ENCODE peak calls at places on chromosomes 11 and 22, in nine cellular contexts. One of them, this sample, is unnamed.
A peak's percentile ranks its signal among the peaks of the same experiment; 100 is the strongest.

GRCh38 chr11:118042791-118043190 is 34.1 kb upstream of the TMPRSS4 start:
- DNase-seq in NB4: no peak
- DNase-seq in COR-L47: no peak
- DNase-seq in SK-MEL-5: peak; percentile 44
- DNase-seq in activated CD8-positive, alpha-beta memory T cell treated with anti-CD3 and anti-CD28 coated beads, Interleukin-2, amount 50 U/mL, for 48 hours: no peak
- DNase-seq in SJSA1: no peak
- DNase-seq in NCI-H1417 treated with DMSO at 0.1 percent for 48 hours: no peak
- DNase-seq in HCEC 1CT: no peak
- DNase-seq in NCI-H2081: no peak
- DNase-seq in this sample: no peak

GRCh38 chr22:31425331-31426050 is 26.1 kb downstream of the DRG1 start:
- DNase-seq in activated CD8-positive, alpha-beta memory T cell treated with anti-CD3 and anti-CD28 coated beads, Interleukin-2, amount 50 U/mL, for 48 hours: no peak
- DNase-seq in NB4: no peak
- DNase-seq in SJSA1: no peak
- DNase-seq in COR-L47: no peak
- DNase-seq in SK-MEL-5: no peak
- DNase-seq in NCI-H2081: no peak
- DNase-seq in NCI-H1417 treated with DMSO at 0.1 percent for 48 hours: no peak
- DNase-seq in HCEC 1CT: peak; percentile 24
- DNase-seq in this sample: no peak

GRCh38 chr11:73808052-73808451 is 20.4 kb downstream of the MRPL48 start:
- DNase-seq in NCI-H2081: no peak
- DNase-seq in COR-L47: no peak
- DNase-seq in activated CD8-positive, alpha-beta memory T cell treated with anti-CD3 and anti-CD28 coated beads, Interleukin-2, amount 50 U/mL, for 48 hours: no peak
- DNase-seq in NCI-H1417 treated with DMSO at 0.1 percent for 48 hours: no peak
- DNase-seq in SJSA1: no peak
- DNase-seq in NB4: no peak
- DNase-seq in HCEC 1CT: no peak
- DNase-seq in SK-MEL-5: no peak
- DNase-seq in this sample: no peak

GRCh38 chr11:93529707-93530467 is 13.3 kb downstream of the SMCO4 start:
- DNase-seq in COR-L47: no peak
- DNase-seq in SJSA1: no peak
- DNase-seq in activated CD8-positive, alpha-beta memory T cell treated with anti-CD3 and anti-CD28 coated beads, Interleukin-2, amount 50 U/mL, for 48 hours: no peak
- DNase-seq in NB4: peak; percentile 40
- DNase-seq in NCI-H2081: no peak
- DNase-seq in HCEC 1CT: no peak
- DNase-seq in NCI-H1417 treated with DMSO at 0.1 percent for 48 hours: no peak
- DNase-seq in SK-MEL-5: no peak
- DNase-seq in this sample: no peak

GRCh38 chr22:49930596-49931412 is 12.4 kb downstream of the CRELD2 start:
- DNase-seq in activated CD8-positive, alpha-beta memory T cell treated with anti-CD3 and anti-CD28 coated beads, Interleukin-2, amount 50 U/mL, for 48 hours: peak; percentile 66
- DNase-seq in COR-L47: peak; percentile 79
- DNase-seq in SK-MEL-5: peak; percentile 78
- DNase-seq in NCI-H2081: peak; percentile 50
- DNase-seq in NB4: peak; percentile 91
- DNase-seq in HCEC 1CT: peak; percentile 39
- DNase-seq in NCI-H1417 treated with DMSO at 0.1 percent for 48 hours: no peak
- DNase-seq in SJSA1: peak; percentile 75
- DNase-seq in this sample: peak; percentile 72

GRCh38 chr11:101429708-101430107 is 154.1 kb downstream of the TRPC6 start:
- DNase-seq in NB4: no peak
- DNase-seq in SJSA1: no peak
- DNase-seq in NCI-H2081: no peak
- DNase-seq in activated CD8-positive, alpha-beta memory T cell treated with anti-CD3 and anti-CD28 coated beads, Interleukin-2, amount 50 U/mL, for 48 hours: no peak
- DNase-seq in COR-L47: no peak
- DNase-seq in HCEC 1CT: no peak
- DNase-seq in NCI-H1417 treated with DMSO at 0.1 percent for 48 hours: no peak
- DNase-seq in SK-MEL-5: peak; percentile 14
- DNase-seq in this sample: no peak

GRCh38 chr11:64655901-64656601 is 65.0 kb downstream of the SLC22A12 start:
- DNase-seq in NCI-H1417 treated with DMSO at 0.1 percent for 48 hours: no peak
- DNase-seq in COR-L47: no peak
- DNase-seq in SJSA1: no peak
- DNase-seq in NB4: no peak
- DNase-seq in SK-MEL-5: no peak
- DNase-seq in activated CD8-positive, alpha-beta memory T cell treated with anti-CD3 and anti-CD28 coated beads, Interleukin-2, amount 50 U/mL, for 48 hours: no peak
- DNase-seq in NCI-H2081: no peak
- DNase-seq in HCEC 1CT: no peak
- DNase-seq in this sample: no peak

GRCh38 chr11:64562723-64563351 is 28.2 kb upstream of the SLC22A12 start:
- DNase-seq in NB4: no peak
- DNase-seq in activated CD8-positive, alpha-beta memory T cell treated with anti-CD3 and anti-CD28 coated beads, Interleukin-2, amount 50 U/mL, for 48 hours: no peak
- DNase-seq in COR-L47: no peak
- DNase-seq in NCI-H2081: no peak
- DNase-seq in NCI-H1417 treated with DMSO at 0.1 percent for 48 hours: no peak
- DNase-seq in HCEC 1CT: no peak
- DNase-seq in SJSA1: no peak
- DNase-seq in SK-MEL-5: no peak
- DNase-seq in this sample: no peak

GRCh38 chr11:68468217-68468828 is 7.8 kb downstream of the PPP6R3 start:
- DNase-seq in COR-L47: no peak
- DNase-seq in activated CD8-positive, alpha-beta memory T cell treated with anti-CD3 and anti-CD28 coated beads, Interleukin-2, amount 50 U/mL, for 48 hours: no peak
- DNase-seq in HCEC 1CT: no peak
- DNase-seq in NCI-H2081: no peak
- DNase-seq in SJSA1: no peak
- DNase-seq in NCI-H1417 treated with DMSO at 0.1 percent for 48 hours: no peak
- DNase-seq in NB4: no peak
- DNase-seq in SK-MEL-5: no peak
- DNase-seq in this sample: no peak

GRCh38 chr11:133845413-133845812 is at the start of gene SPATA19:
- DNase-seq in HCEC 1CT: no peak
- DNase-seq in SJSA1: no peak
- DNase-seq in NB4: no peak
- DNase-seq in activated CD8-positive, alpha-beta memory T cell treated with anti-CD3 and anti-CD28 coated beads, Interleukin-2, amount 50 U/mL, for 48 hours: no peak
- DNase-seq in NCI-H2081: no peak
- DNase-seq in SK-MEL-5: no peak
- DNase-seq in COR-L47: no peak
- DNase-seq in NCI-H1417 treated with DMSO at 0.1 percent for 48 hours: no peak
- DNase-seq in this sample: no peak

GRCh38 chr22:24727218-24727851 is 47.2 kb downstream of the PIWIL3 start:
- DNase-seq in HCEC 1CT: peak; percentile 78
- DNase-seq in NCI-H1417 treated with DMSO at 0.1 percent for 48 hours: peak; percentile 35
- DNase-seq in SJSA1: peak; percentile 85
- DNase-seq in activated CD8-positive, alpha-beta memory T cell treated with anti-CD3 and anti-CD28 coated beads, Interleukin-2, amount 50 U/mL, for 48 hours: no peak
- DNase-seq in SK-MEL-5: peak; percentile 50
- DNase-seq in NB4: no peak
- DNase-seq in COR-L47: peak; percentile 91
- DNase-seq in NCI-H2081: peak; percentile 43
- DNase-seq in this sample: peak; percentile 57

GRCh38 chr22:24105018-24105360 is 76.3 kb upstream of the SUSD2 start:
- DNase-seq in SJSA1: no peak
- DNase-seq in NB4: no peak
- DNase-seq in NCI-H2081: no peak
- DNase-seq in HCEC 1CT: no peak
- DNase-seq in activated CD8-positive, alpha-beta memory T cell treated with anti-CD3 and anti-CD28 coated beads, Interleukin-2, amount 50 U/mL, for 48 hours: no peak
- DNase-seq in SK-MEL-5: no peak
- DNase-seq in COR-L47: no peak
- DNase-seq in NCI-H1417 treated with DMSO at 0.1 percent for 48 hours: no peak
- DNase-seq in this sample: no peak

GRCh38 chr22:19694696-19695095 is 19.6 kb upstream of the SEPTIN5 start:
- DNase-seq in COR-L47: no peak
- DNase-seq in SJSA1: no peak
- DNase-seq in NCI-H2081: no peak
- DNase-seq in activated CD8-positive, alpha-beta memory T cell treated with anti-CD3 and anti-CD28 coated beads, Interleukin-2, amount 50 U/mL, for 48 hours: no peak
- DNase-seq in SK-MEL-5: no peak
- DNase-seq in NCI-H1417 treated with DMSO at 0.1 percent for 48 hours: no peak
- DNase-seq in HCEC 1CT: no peak
- DNase-seq in NB4: no peak
- DNase-seq in this sample: no peak

GRCh38 chr11:92854952-92855351 is 114.5 kb upstream of the MTNR1B start:
- DNase-seq in NB4: no peak
- DNase-seq in NCI-H1417 treated with DMSO at 0.1 percent for 48 hours: no peak
- DNase-seq in HCEC 1CT: no peak
- DNase-seq in SK-MEL-5: no peak
- DNase-seq in COR-L47: no peak
- DNase-seq in NCI-H2081: no peak
- DNase-seq in activated CD8-positive, alpha-beta memory T cell treated with anti-CD3 and anti-CD28 coated beads, Interleukin-2, amount 50 U/mL, for 48 hours: no peak
- DNase-seq in SJSA1: no peak
- DNase-seq in this sample: no peak

GRCh38 chr22:19117111-19117512 is 5.1 kb downstream of the DGCR2 start:
- DNase-seq in HCEC 1CT: no peak
- DNase-seq in NB4: no peak
- DNase-seq in NCI-H2081: peak; percentile 70
- DNase-seq in COR-L47: peak; percentile 71
- DNase-seq in SJSA1: no peak
- DNase-seq in activated CD8-positive, alpha-beta memory T cell treated with anti-CD3 and anti-CD28 coated beads, Interleukin-2, amount 50 U/mL, for 48 hours: no peak
- DNase-seq in NCI-H1417 treated with DMSO at 0.1 percent for 48 hours: no peak
- DNase-seq in SK-MEL-5: no peak
- DNase-seq in this sample: no peak

GRCh38 chr11:69355346-69355940 is 61.5 kb downstream of the MYEOV start:
- DNase-seq in HCEC 1CT: no peak
- DNase-seq in NB4: no peak
- DNase-seq in activated CD8-positive, alpha-beta memory T cell treated with anti-CD3 and anti-CD28 coated beads, Interleukin-2, amount 50 U/mL, for 48 hours: peak; percentile 30
- DNase-seq in COR-L47: no peak
- DNase-seq in NCI-H2081: no peak
- DNase-seq in NCI-H1417 treated with DMSO at 0.1 percent for 48 hours: no peak
- DNase-seq in SK-MEL-5: no peak
- DNase-seq in SJSA1: peak; percentile 57
- DNase-seq in this sample: no peak

GRCh38 chr11:118476676-118477075 is 40.4 kb downstream of the KMT2A start:
- DNase-seq in activated CD8-positive, alpha-beta memory T cell treated with anti-CD3 and anti-CD28 coated beads, Interleukin-2, amount 50 U/mL, for 48 hours: no peak
- DNase-seq in NB4: no peak
- DNase-seq in SJSA1: no peak
- DNase-seq in COR-L47: no peak
- DNase-seq in NCI-H2081: no peak
- DNase-seq in NCI-H1417 treated with DMSO at 0.1 percent for 48 hours: no peak
- DNase-seq in HCEC 1CT: peak; percentile 40
- DNase-seq in SK-MEL-5: no peak
- DNase-seq in this sample: no peak

GRCh38 chr11:63687845-63688244 is 6.5 kb downstream of the RTN3 start:
- DNase-seq in HCEC 1CT: no peak
- DNase-seq in SK-MEL-5: no peak
- DNase-seq in NB4: no peak
- DNase-seq in COR-L47: no peak
- DNase-seq in SJSA1: no peak
- DNase-seq in activated CD8-positive, alpha-beta memory T cell treated with anti-CD3 and anti-CD28 coated beads, Interleukin-2, amount 50 U/mL, for 48 hours: no peak
- DNase-seq in NCI-H2081: no peak
- DNase-seq in NCI-H1417 treated with DMSO at 0.1 percent for 48 hours: no peak
- DNase-seq in this sample: no peak

GRCh38 chr11:128620306-128621175 is 33.2 kb upstream of the ETS1 start:
- DNase-seq in SJSA1: no peak
- DNase-seq in NB4: no peak
- DNase-seq in SK-MEL-5: no peak
- DNase-seq in HCEC 1CT: no peak
- DNase-seq in NCI-H2081: no peak
- DNase-seq in COR-L47: no peak
- DNase-seq in activated CD8-positive, alpha-beta memory T cell treated with anti-CD3 and anti-CD28 coated beads, Interleukin-2, amount 50 U/mL, for 48 hours: no peak
- DNase-seq in NCI-H1417 treated with DMSO at 0.1 percent for 48 hours: no peak
- DNase-seq in this sample: no peak

GRCh38 chr11:117019871-117020270 is 78.4 kb downstream of the SIK3 start:
- DNase-seq in NCI-H1417 treated with DMSO at 0.1 percent for 48 hours: no peak
- DNase-seq in SJSA1: no peak
- DNase-seq in COR-L47: no peak
- DNase-seq in NB4: no peak
- DNase-seq in activated CD8-positive, alpha-beta memory T cell treated with anti-CD3 and anti-CD28 coated beads, Interleukin-2, amount 50 U/mL, for 48 hours: no peak
- DNase-seq in HCEC 1CT: no peak
- DNase-seq in NCI-H2081: no peak
- DNase-seq in SK-MEL-5: no peak
- DNase-seq in this sample: no peak

GRCh38 chr11:122910775-122911174 is 28.2 kb downstream of the JHY start:
- DNase-seq in HCEC 1CT: peak; percentile 40
- DNase-seq in NCI-H1417 treated with DMSO at 0.1 percent for 48 hours: no peak
- DNase-seq in COR-L47: peak; percentile 3
- DNase-seq in NB4: peak; percentile 47
- DNase-seq in activated CD8-positive, alpha-beta memory T cell treated with anti-CD3 and anti-CD28 coated beads, Interleukin-2, amount 50 U/mL, for 48 hours: no peak
- DNase-seq in SK-MEL-5: peak; percentile 54
- DNase-seq in SJSA1: no peak
- DNase-seq in NCI-H2081: peak; percentile 13
- DNase-seq in this sample: no peak

GRCh38 chr11:28343304-28344233 is 235.4 kb downstream of the METTL15 start:
- DNase-seq in activated CD8-positive, alpha-beta memory T cell treated with anti-CD3 and anti-CD28 coated beads, Interleukin-2, amount 50 U/mL, for 48 hours: no peak
- DNase-seq in SK-MEL-5: no peak
- DNase-seq in COR-L47: no peak
- DNase-seq in NCI-H1417 treated with DMSO at 0.1 percent for 48 hours: no peak
- DNase-seq in NCI-H2081: no peak
- DNase-seq in SJSA1: peak; percentile 62
- DNase-seq in NB4: peak; percentile 74
- DNase-seq in HCEC 1CT: peak; percentile 83
- DNase-seq in this sample: no peak

GRCh38 chr22:24894220-24894975 is 52.1 kb downstream of the LHFPL7 start:
- DNase-seq in HCEC 1CT: peak; percentile 96
- DNase-seq in SK-MEL-5: no peak
- DNase-seq in NB4: peak; percentile 93
- DNase-seq in NCI-H1417 treated with DMSO at 0.1 percent for 48 hours: no peak
- DNase-seq in activated CD8-positive, alpha-beta memory T cell treated with anti-CD3 and anti-CD28 coated beads, Interleukin-2, amount 50 U/mL, for 48 hours: no peak
- DNase-seq in NCI-H2081: peak; percentile 63
- DNase-seq in SJSA1: peak; percentile 83
- DNase-seq in COR-L47: peak; percentile 89
- DNase-seq in this sample: peak; percentile 87

GRCh38 chr11:132202621-132203020 is 832.2 kb downstream of the NTM start:
- DNase-seq in NB4: no peak
- DNase-seq in COR-L47: no peak
- DNase-seq in SJSA1: no peak
- DNase-seq in NCI-H2081: no peak
- DNase-seq in HCEC 1CT: no peak
- DNase-seq in NCI-H1417 treated with DMSO at 0.1 percent for 48 hours: no peak
- DNase-seq in SK-MEL-5: no peak
- DNase-seq in activated CD8-positive, alpha-beta memory T cell treated with anti-CD3 and anti-CD28 coated beads, Interleukin-2, amount 50 U/mL, for 48 hours: no peak
- DNase-seq in this sample: no peak